ENCODE peak calls at places on chromosomes 5 and 9, in seven cellular contexts. One of them, this sample, is unnamed.
A peak's percentile ranks its signal among the peaks of the same experiment; 100 is the strongest.

GRCh38 chr9:130461218-130461630 is 16.5 kb downstream of the ASS1 start:
- DNase-seq in mesendoderm: peak; percentile 56
- DNase-seq in kidney: peak; percentile 83
- DNase-seq in CD8-positive, alpha-beta T cell: peak; percentile 70
- DNase-seq in keratinocyte: no peak
- DNase-seq in breast epithelium: no peak
- DNase-seq in heart left ventricle: peak; percentile 65
- DNase-seq in this sample: peak; percentile 95

GRCh38 chr5:123421773-123422172 is 1.4 kb downstream of the CEP120 start:
- DNase-seq in mesendoderm: no peak
- DNase-seq in kidney: no peak
- DNase-seq in CD8-positive, alpha-beta T cell: no peak
- DNase-seq in keratinocyte: no peak
- DNase-seq in breast epithelium: no peak
- DNase-seq in heart left ventricle: no peak
- DNase-seq in this sample: no peak

GRCh38 chr5:112174959-112175594 is 244.0 kb downstream of the EPB41L4A start:
- DNase-seq in mesendoderm: peak; percentile 72
- DNase-seq in kidney: no peak
- DNase-seq in CD8-positive, alpha-beta T cell: peak; percentile 4
- DNase-seq in keratinocyte: no peak
- DNase-seq in breast epithelium: no peak
- DNase-seq in heart left ventricle: no peak
- DNase-seq in this sample: peak; percentile 36

GRCh38 chr5:121668635-121669034 is 183.0 kb upstream of the FTMT start:
- DNase-seq in mesendoderm: peak; percentile 42
- DNase-seq in kidney: no peak
- DNase-seq in CD8-positive, alpha-beta T cell: no peak
- DNase-seq in keratinocyte: no peak
- DNase-seq in breast epithelium: no peak
- DNase-seq in heart left ventricle: no peak
- DNase-seq in this sample: no peak

GRCh38 chr5:78985407-78986223 is 505 bp upstream of the ARSB start:
- DNase-seq in mesendoderm: no peak
- DNase-seq in kidney: no peak
- DNase-seq in CD8-positive, alpha-beta T cell: peak; percentile 12
- DNase-seq in keratinocyte: no peak
- DNase-seq in breast epithelium: no peak
- DNase-seq in heart left ventricle: peak; percentile 34
- DNase-seq in this sample: peak; percentile 90

GRCh38 chr5:143720689-143721088 is 91.3 kb upstream of the HMHB1 start:
- DNase-seq in mesendoderm: no peak
- DNase-seq in kidney: no peak
- DNase-seq in CD8-positive, alpha-beta T cell: no peak
- DNase-seq in keratinocyte: no peak
- DNase-seq in breast epithelium: no peak
- DNase-seq in heart left ventricle: no peak
- DNase-seq in this sample: no peak

GRCh38 chr9:129276486-129277260 is 98.6 kb upstream of the IER5L start:
- DNase-seq in mesendoderm: no peak
- DNase-seq in kidney: peak; percentile 61
- DNase-seq in CD8-positive, alpha-beta T cell: no peak
- DNase-seq in keratinocyte: no peak
- DNase-seq in breast epithelium: peak; percentile 45
- DNase-seq in heart left ventricle: peak; percentile 13
- DNase-seq in this sample: peak; percentile 44

GRCh38 chr9:74309654-74310053 is 187.5 kb upstream of the RORB start:
- DNase-seq in mesendoderm: peak; percentile 18
- DNase-seq in kidney: no peak
- DNase-seq in CD8-positive, alpha-beta T cell: no peak
- DNase-seq in keratinocyte: no peak
- DNase-seq in breast epithelium: no peak
- DNase-seq in heart left ventricle: no peak
- DNase-seq in this sample: no peak

GRCh38 chr9:110712955-110713354 is 44.4 kb downstream of the MUSK start:
- DNase-seq in mesendoderm: no peak
- DNase-seq in kidney: no peak
- DNase-seq in CD8-positive, alpha-beta T cell: no peak
- DNase-seq in keratinocyte: no peak
- DNase-seq in breast epithelium: no peak
- DNase-seq in heart left ventricle: no peak
- DNase-seq in this sample: no peak

GRCh38 chr9:2524601-2525000 is 97.0 kb upstream of the VLDLR start:
- DNase-seq in mesendoderm: no peak
- DNase-seq in kidney: no peak
- DNase-seq in CD8-positive, alpha-beta T cell: no peak
- DNase-seq in keratinocyte: no peak
- DNase-seq in breast epithelium: no peak
- DNase-seq in heart left ventricle: no peak
- DNase-seq in this sample: no peak

GRCh38 chr5:32109236-32109635 is 64.9 kb downstream of the GOLPH3 start:
- DNase-seq in mesendoderm: no peak
- DNase-seq in kidney: no peak
- DNase-seq in CD8-positive, alpha-beta T cell: no peak
- DNase-seq in keratinocyte: no peak
- DNase-seq in breast epithelium: no peak
- DNase-seq in heart left ventricle: no peak
- DNase-seq in this sample: peak; percentile 82

GRCh38 chr5:6584727-6585126 is 48.1 kb downstream of the NSUN2 start:
- DNase-seq in mesendoderm: no peak
- DNase-seq in kidney: no peak
- DNase-seq in CD8-positive, alpha-beta T cell: no peak
- DNase-seq in keratinocyte: no peak
- DNase-seq in breast epithelium: no peak
- DNase-seq in heart left ventricle: no peak
- DNase-seq in this sample: peak; percentile 46

GRCh38 chr5:160129841-160130240 is 10.6 kb upstream of the PWWP2A start:
- DNase-seq in mesendoderm: no peak
- DNase-seq in kidney: no peak
- DNase-seq in CD8-positive, alpha-beta T cell: no peak
- DNase-seq in keratinocyte: no peak
- DNase-seq in breast epithelium: no peak
- DNase-seq in heart left ventricle: no peak
- DNase-seq in this sample: peak; percentile 89

GRCh38 chr5:119315516-119315949 is 40.3 kb upstream of the TNFAIP8 start:
- DNase-seq in mesendoderm: peak; percentile 32
- DNase-seq in kidney: no peak
- DNase-seq in CD8-positive, alpha-beta T cell: peak; percentile 41
- DNase-seq in keratinocyte: no peak
- DNase-seq in breast epithelium: no peak
- DNase-seq in heart left ventricle: peak; percentile 45
- DNase-seq in this sample: peak; percentile 79

GRCh38 chr9:92723801-92724323 is 40.8 kb downstream of the BICD2 start:
- DNase-seq in mesendoderm: no peak
- DNase-seq in kidney: no peak
- DNase-seq in CD8-positive, alpha-beta T cell: no peak
- DNase-seq in keratinocyte: no peak
- DNase-seq in breast epithelium: no peak
- DNase-seq in heart left ventricle: no peak
- DNase-seq in this sample: peak; percentile 65

GRCh38 chr9:125558453-125559084 is 148.4 kb downstream of the MAPKAP1 start:
- DNase-seq in mesendoderm: peak; percentile 89
- DNase-seq in kidney: no peak
- DNase-seq in CD8-positive, alpha-beta T cell: peak; percentile 22
- DNase-seq in keratinocyte: no peak
- DNase-seq in breast epithelium: no peak
- DNase-seq in heart left ventricle: peak; percentile 57
- DNase-seq in this sample: no peak

GRCh38 chr5:1310118-1310517 is 15.2 kb upstream of the TERT start:
- DNase-seq in mesendoderm: no peak
- DNase-seq in kidney: peak; percentile 18
- DNase-seq in CD8-positive, alpha-beta T cell: no peak
- DNase-seq in keratinocyte: no peak
- DNase-seq in breast epithelium: no peak
- DNase-seq in heart left ventricle: no peak
- DNase-seq in this sample: no peak

GRCh38 chr5:123809594-123810172 is 297.7 kb downstream of the CSNK1G3 start:
- DNase-seq in mesendoderm: no peak
- DNase-seq in kidney: no peak
- DNase-seq in CD8-positive, alpha-beta T cell: no peak
- DNase-seq in keratinocyte: no peak
- DNase-seq in breast epithelium: no peak
- DNase-seq in heart left ventricle: no peak
- DNase-seq in this sample: no peak

GRCh38 chr5:150619359-150620230 is 20.9 kb upstream of the SYNPO start:
- DNase-seq in mesendoderm: no peak
- DNase-seq in kidney: peak; percentile 86
- DNase-seq in CD8-positive, alpha-beta T cell: no peak
- DNase-seq in keratinocyte: no peak
- DNase-seq in breast epithelium: no peak
- DNase-seq in heart left ventricle: peak; percentile 80
- DNase-seq in this sample: peak; percentile 76

GRCh38 chr9:18658764-18659705 is 185.1 kb downstream of the ADAMTSL1 start:
- DNase-seq in mesendoderm: no peak
- DNase-seq in kidney: no peak
- DNase-seq in CD8-positive, alpha-beta T cell: no peak
- DNase-seq in keratinocyte: no peak
- DNase-seq in breast epithelium: no peak
- DNase-seq in heart left ventricle: no peak
- DNase-seq in this sample: peak; percentile 86

GRCh38 chr5:59003641-59004040 is 420.8 kb downstream of the RAB3C start:
- DNase-seq in mesendoderm: peak; percentile 61
- DNase-seq in kidney: no peak
- DNase-seq in CD8-positive, alpha-beta T cell: no peak
- DNase-seq in keratinocyte: no peak
- DNase-seq in breast epithelium: no peak
- DNase-seq in heart left ventricle: no peak
- DNase-seq in this sample: no peak

GRCh38 chr5:39578887-39579497 is 154.2 kb upstream of the DAB2 start:
- DNase-seq in mesendoderm: no peak
- DNase-seq in kidney: no peak
- DNase-seq in CD8-positive, alpha-beta T cell: no peak
- DNase-seq in keratinocyte: no peak
- DNase-seq in breast epithelium: no peak
- DNase-seq in heart left ventricle: no peak
- DNase-seq in this sample: no peak

GRCh38 chr9:129752915-129753724 is at the start of gene PTGES:
- DNase-seq in mesendoderm: peak; percentile 74
- DNase-seq in kidney: peak; percentile 94
- DNase-seq in CD8-positive, alpha-beta T cell: peak; percentile 31
- DNase-seq in keratinocyte: no peak
- DNase-seq in breast epithelium: peak; percentile 78
- DNase-seq in heart left ventricle: peak; percentile 71
- DNase-seq in this sample: peak; percentile 96

GRCh38 chr9:116646661-116647514 is 40.2 kb upstream of the TRIM32 start:
- DNase-seq in mesendoderm: peak; percentile 68
- DNase-seq in kidney: no peak
- DNase-seq in CD8-positive, alpha-beta T cell: no peak
- DNase-seq in keratinocyte: no peak
- DNase-seq in breast epithelium: no peak
- DNase-seq in heart left ventricle: no peak
- DNase-seq in this sample: peak; percentile 21
- H3K27ac ChIP-seq in mesendoderm: no peak overlapping the region
- H3K27ac ChIP-seq in kidney: no peak overlapping the region
- H3K27ac ChIP-seq in CD8-positive, alpha-beta T cell: no peak overlapping the region
- H3K27ac ChIP-seq in keratinocyte: no peak overlapping the region
- H3K27ac ChIP-seq in breast epithelium: peak overlapping the region; percentile 20
- H3K27ac ChIP-seq in heart left ventricle: no peak overlapping the region
- H3K27ac ChIP-seq in this sample: no peak overlapping the region

GRCh38 chr5:131525805-131526204 is 109.2 kb downstream of the RAPGEF6 start:
- DNase-seq in mesendoderm: no peak
- DNase-seq in kidney: no peak
- DNase-seq in CD8-positive, alpha-beta T cell: no peak
- DNase-seq in keratinocyte: no peak
- DNase-seq in breast epithelium: no peak
- DNase-seq in heart left ventricle: no peak
- DNase-seq in this sample: no peak

GRCh38 chr5:131528682-131529081 is 106.3 kb downstream of the RAPGEF6 start:
- DNase-seq in mesendoderm: peak; percentile 38
- DNase-seq in kidney: no peak
- DNase-seq in CD8-positive, alpha-beta T cell: no peak
- DNase-seq in keratinocyte: no peak
- DNase-seq in breast epithelium: no peak
- DNase-seq in heart left ventricle: no peak
- DNase-seq in this sample: no peak

GRCh38 chr5:131521252-131521651 is 113.8 kb downstream of the RAPGEF6 start:
- DNase-seq in mesendoderm: no peak
- DNase-seq in kidney: no peak
- DNase-seq in CD8-positive, alpha-beta T cell: no peak
- DNase-seq in keratinocyte: no peak
- DNase-seq in breast epithelium: no peak
- DNase-seq in heart left ventricle: no peak
- DNase-seq in this sample: peak; percentile 35

GRCh38 chr5:131523500-131524185 is 111.4 kb downstream of the RAPGEF6 start:
- DNase-seq in mesendoderm: no peak
- DNase-seq in kidney: no peak
- DNase-seq in CD8-positive, alpha-beta T cell: no peak
- DNase-seq in keratinocyte: no peak
- DNase-seq in breast epithelium: no peak
- DNase-seq in heart left ventricle: no peak
- DNase-seq in this sample: no peak

DNA sequence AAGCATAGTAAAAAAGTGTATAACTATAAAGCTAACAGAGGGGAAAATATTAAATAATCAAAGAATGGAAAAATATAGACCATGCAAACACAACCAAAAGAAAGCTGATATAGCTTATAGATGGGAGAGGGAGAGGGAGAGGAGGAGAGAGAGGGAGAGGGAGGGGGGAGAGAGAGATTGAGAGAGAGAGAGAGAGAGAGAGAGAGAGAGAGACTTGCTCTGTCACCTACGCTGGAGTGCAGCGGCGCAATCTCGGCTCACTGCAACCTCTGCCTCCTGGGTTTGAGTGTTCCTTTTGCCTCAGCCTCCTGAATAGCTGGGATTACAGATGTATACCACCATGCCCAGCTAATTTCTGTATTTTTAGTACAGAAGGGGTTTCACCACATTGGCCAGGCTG is 110.6 kb downstream of the RAPGEF6 start:
- DNase-seq in mesendoderm: no peak
- DNase-seq in kidney: no peak
- DNase-seq in CD8-positive, alpha-beta T cell: no peak
- DNase-seq in keratinocyte: no peak
- DNase-seq in breast epithelium: no peak
- DNase-seq in heart left ventricle: no peak
- DNase-seq in this sample: no peak
- H3K4me1 ChIP-seq in mesendoderm: no peaks in the 10 kb centered on the region
- H3K4me1 ChIP-seq in kidney: no peaks in the 10 kb centered on the region
- H3K4me1 ChIP-seq in CD8-positive, alpha-beta T cell: peaks cover 61% of the 10 kb centered on the region
- H3K4me1 ChIP-seq in keratinocyte: peaks cover 11% of the 10 kb centered on the region
- H3K4me1 ChIP-seq in breast epithelium: no peaks in the 10 kb centered on the region
- H3K4me1 ChIP-seq in heart left ventricle: peaks cover 10% of the 10 kb centered on the region
- H3K4me1 ChIP-seq in this sample: peaks cover 4% of the 10 kb centered on the region

DNA sequence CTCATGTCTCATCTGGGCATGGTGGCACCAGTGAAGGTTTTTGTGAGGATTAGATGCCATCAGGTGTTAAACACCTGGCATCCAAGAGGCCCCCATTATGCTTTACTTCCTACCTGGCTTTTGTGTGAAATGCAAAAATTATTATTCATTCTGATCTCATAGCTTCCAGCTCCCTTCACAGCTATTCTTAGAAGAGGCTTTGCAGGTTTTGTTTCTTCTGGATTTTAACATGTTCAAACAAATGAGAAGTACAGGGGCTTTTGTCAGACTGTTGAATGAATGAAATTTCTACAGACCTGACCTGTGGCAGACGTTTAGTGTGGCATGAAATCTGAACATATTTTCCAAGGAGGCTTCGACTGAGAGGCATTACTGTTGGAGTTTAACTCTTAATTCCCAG is 14.3 kb upstream of the CORO2A start:
- DNase-seq in mesendoderm: no peak
- DNase-seq in kidney: no peak
- DNase-seq in CD8-positive, alpha-beta T cell: no peak
- DNase-seq in keratinocyte: no peak
- DNase-seq in breast epithelium: no peak
- DNase-seq in heart left ventricle: no peak
- DNase-seq in this sample: no peak
- H3K27ac ChIP-seq in mesendoderm: no peak overlapping the region
- H3K27ac ChIP-seq in kidney: no peak overlapping the region
- H3K27ac ChIP-seq in CD8-positive, alpha-beta T cell: no peak overlapping the region
- H3K27ac ChIP-seq in keratinocyte: peak overlapping the region; percentile 27
- H3K27ac ChIP-seq in breast epithelium: no peak overlapping the region
- H3K27ac ChIP-seq in heart left ventricle: no peak overlapping the region
- H3K27ac ChIP-seq in this sample: no peak overlapping the region

GRCh38 chr9:107751522-107752235 is 262.1 kb upstream of the KLF4 start:
- DNase-seq in mesendoderm: peak; percentile 13
- DNase-seq in kidney: no peak
- DNase-seq in CD8-positive, alpha-beta T cell: no peak
- DNase-seq in keratinocyte: peak; percentile 50
- DNase-seq in breast epithelium: no peak
- DNase-seq in heart left ventricle: no peak
- DNase-seq in this sample: peak; percentile 62
- H3K4me1 ChIP-seq in mesendoderm: no peaks in the 10 kb centered on the region
- H3K4me1 ChIP-seq in kidney: peaks cover 8% of the 10 kb centered on the region
- H3K4me1 ChIP-seq in CD8-positive, alpha-beta T cell: no peaks in the 10 kb centered on the region
- H3K4me1 ChIP-seq in keratinocyte: peaks cover 48% of the 10 kb centered on the region
- H3K4me1 ChIP-seq in breast epithelium: peaks cover 11% of the 10 kb centered on the region
- H3K4me1 ChIP-seq in heart left ventricle: peaks cover 37% of the 10 kb centered on the region
- H3K4me1 ChIP-seq in this sample: peaks cover 34% of the 10 kb centered on the region